ENCODE peak calls at places on chromosomes 12 and 14, in nine cellular contexts. L is activated T-helper 1 cell treated with anti-CD3 and anti-CD28 coated beads, Interleukin-2, amount 50 U/mL, for 16 hours; X is naive thymus-derived CD4-positive, alpha-beta T cell; I is mesendoderm; T is EH; U is MM.1S; K is GM10248; A is epithelial cell of esophagus; Q is tibial nerve. D is an unnamed sample.
A peak's percentile ranks its signal among the peaks of the same experiment; 100 is the strongest.

GRCh38 chr14:35050652-35051051 is 4.6 kb downstream of the FAM177A1 start:
- DNase-seq in L (no peak), X (no peak), I (peak; percentile 23), T (peak; percentile 82), U (no peak), K (no peak), A (peak; percentile 13), Q (no peak), D (no peak)

GRCh38 chr14:79496701-79497100 is 714.6 kb downstream of the DIO2 start:
- DNase-seq in L (no peak), X (no peak), I (no peak), T (no peak), U (no peak), K (no peak), A (no peak), Q (no peak), D (no peak)

GRCh38 chr12:57579677-57580465 is 11.1 kb upstream of the PIP4K2C start:
- DNase-seq in L (no peak), X (no peak), I (no peak), T (no peak), U (no peak), K (no peak), A (no peak), Q (no peak), D (no peak)

GRCh38 chr14:93150227-93151206 is 34.2 kb downstream of the MOAP1 start:
- DNase-seq in L (no peak), X (no peak), I (no peak), T (peak; percentile 19), U (no peak), K (no peak), A (peak; percentile 97), Q (no peak), D (no peak)

GRCh38 chr14:93115920-93116675 is at the start of gene ITPK1:
- DNase-seq in L (peak; percentile 21), X (peak; percentile 27), I (peak; percentile 65), T (peak; percentile 66), U (peak; percentile 46), K (peak; percentile 83), A (peak; percentile 61), Q (peak; percentile 33), D (peak; percentile 69)

GRCh38 chr14:66495214-66496098 is 9.3 kb downstream of the CCDC196 start:
- DNase-seq in L (no peak), X (peak; percentile 19), I (peak; percentile 68), T (peak; percentile 69), U (peak; percentile 53), K (peak; percentile 41), A (peak; percentile 78), Q (no peak), D (peak; percentile 31)

GRCh38 chr14:69262516-69262915 is 2.6 kb downstream of the GALNT16 start:
- DNase-seq in L (no peak), X (no peak), I (no peak), T (no peak), U (no peak), K (no peak), A (no peak), Q (no peak), D (no peak)

GRCh38 chr12:109288571-109288970 is 20.5 kb downstream of the FOXN4 start:
- DNase-seq in L (no peak), X (no peak), I (peak; percentile 63), T (no peak), U (no peak), K (no peak), A (no peak), Q (no peak), D (no peak)

GRCh38 chr12:104565606-104566243 is 109.0 kb downstream of the CHST11 start:
- DNase-seq in L (no peak), X (no peak), I (no peak), T (peak; percentile 57), U (no peak), K (no peak), A (no peak), Q (no peak), D (no peak)

GRCh38 chr12:89873745-89874144 is 165.1 kb upstream of the ATP2B1 start:
- DNase-seq in L (no peak), X (no peak), I (no peak), T (peak; percentile 11), U (no peak), K (no peak), A (peak; percentile 24), Q (no peak), D (peak; percentile 20)

GRCh38 chr14:102071283-102071998 is 15.4 kb downstream of the HSP90AA1 start:
- DNase-seq in L (no peak), X (no peak), I (no peak), T (peak; percentile 79), U (no peak), K (no peak), A (peak; percentile 56), Q (no peak), D (no peak)

GRCh38 chr14:101195309-101195724 is 291.8 kb upstream of the RTL1 start:
- DNase-seq in L (no peak), X (no peak), I (no peak), T (no peak), U (no peak), K (no peak), A (no peak), Q (no peak), D (no peak)

GRCh38 chr14:54610051-54610977 is 43.4 kb downstream of the SAMD4A start:
- DNase-seq in L (no peak), X (no peak), I (no peak), T (peak; percentile 83), U (no peak), K (no peak), A (no peak), Q (no peak), D (no peak)

GRCh38 chr12:4118601-4119156 is 154.9 kb upstream of the CCND2 start:
- DNase-seq in L (no peak), X (no peak), I (no peak), T (no peak), U (no peak), K (no peak), A (no peak), Q (no peak), D (no peak)

GRCh38 chr12:24582954-24583601 is 365.8 kb downstream of the BCAT1 start:
- DNase-seq in L (no peak), X (no peak), I (no peak), T (no peak), U (no peak), K (no peak), A (no peak), Q (no peak), D (no peak)

GRCh38 chr14:94536836-94537235 is 24.4 kb upstream of the SERPINA4 start:
- DNase-seq in L (no peak), X (no peak), I (peak; percentile 74), T (peak; percentile 35), U (no peak), K (no peak), A (peak; percentile 4), Q (no peak), D (peak; percentile 72)

GRCh38 chr14:59919582-59920377 is at the start of gene LRRC9:
- DNase-seq in L (no peak), X (peak; percentile 20), I (peak; percentile 99), T (no peak), U (no peak), K (peak; percentile 17), A (peak; percentile 11), Q (no peak), D (no peak)

GRCh38 chr14:75452900-75453816 is 25.3 kb downstream of the JDP2 start:
- DNase-seq in L (no peak), X (no peak), I (peak; percentile 99), T (peak; percentile 99), U (no peak), K (no peak), A (peak; percentile 94), Q (peak; percentile 40), D (no peak)

GRCh38 chr12:118256352-118256751 is 116.4 kb downstream of the TAOK3 start:
- DNase-seq in L (no peak), X (no peak), I (no peak), T (no peak), U (no peak), K (no peak), A (no peak), Q (no peak), D (no peak)

GRCh38 chr14:104104006-104104901 is 18.8 kb downstream of the ASPG start:
- DNase-seq in L (no peak), X (no peak), I (no peak), T (no peak), U (no peak), K (no peak), A (no peak), Q (no peak), D (no peak)

GRCh38 chr12:27931390-27931789 is 41.1 kb downstream of the PTHLH start:
- DNase-seq in L (no peak), X (no peak), I (no peak), T (no peak), U (no peak), K (no peak), A (no peak), Q (no peak), D (no peak)

GRCh38 chr12:69024907-69025306 is 91.9 kb upstream of the CPM start:
- DNase-seq in L (no peak), X (no peak), I (no peak), T (peak; percentile 51), U (no peak), K (no peak), A (peak; percentile 81), Q (no peak), D (no peak)

GRCh38 chr14:32049361-32050103 is 27.6 kb upstream of the ARHGAP5 start:
- DNase-seq in L (no peak), X (no peak), I (peak; percentile 20), T (no peak), U (no peak), K (no peak), A (no peak), Q (no peak), D (no peak)

GRCh38 chr12:94855853-94856252 is 147.6 kb downstream of the NDUFA12 start:
- DNase-seq in L (no peak), X (no peak), I (no peak), T (no peak), U (no peak), K (no peak), A (no peak), Q (no peak), D (no peak)

GRCh38 chr14:32601908-32602307 is 272.8 kb downstream of the AKAP6 start:
- DNase-seq in L (no peak), X (no peak), I (no peak), T (peak; percentile 22), U (no peak), K (no peak), A (no peak), Q (no peak), D (no peak)

GRCh38 chr12:42729532-42729895 is 140.0 kb upstream of the PRICKLE1 start:
- DNase-seq in L (no peak), X (no peak), I (peak; percentile 22), T (peak; percentile 60), U (no peak), K (no peak), A (peak; percentile 76), Q (no peak), D (no peak)

GRCh38 chr12:81692008-81692407 is 67.1 kb downstream of the PPFIA2 start:
- DNase-seq in L (no peak), X (no peak), I (peak; percentile 46), T (no peak), U (no peak), K (no peak), A (peak; percentile 70), Q (no peak), D (no peak)

GRCh38 chr14:70032447-70032846 is 153.2 kb downstream of the SMOC1 start:
- DNase-seq in L (no peak), X (no peak), I (peak; percentile 79), T (peak; percentile 10), U (no peak), K (no peak), A (peak; percentile 54), Q (no peak), D (no peak)

GRCh38 chr14:51304428-51304827 is 64.4 kb downstream of the TMX1 start:
- DNase-seq in L (no peak), X (no peak), I (no peak), T (peak; percentile 76), U (no peak), K (no peak), A (peak; percentile 67), Q (no peak), D (no peak)

GRCh38 chr14:49880267-49881064 is 12.4 kb upstream of the ARF6 start:
- DNase-seq in L (no peak), X (no peak), I (no peak), T (peak; percentile 60), U (no peak), K (no peak), A (no peak), Q (no peak), D (no peak)

GRCh38 chr12:80509781-80510556 is 65.9 kb downstream of the PTPRQ start:
- DNase-seq in L (no peak), X (no peak), I (no peak), T (peak; percentile 91), U (no peak), K (no peak), A (no peak), Q (no peak), D (no peak)

D was measured in NAMALWA.